ENCODE peak calls at places on chromosomes 3 and 15, in nine cellular contexts. One of them, this sample, is unnamed.

GRCh38 chr15:83208357-83208661 is 686 bp upstream of the HDGFL3 start:
- DNase-seq in pancreas: no peak
- DNase-seq in psoas muscle: no peak
- DNase-seq in H1: no peak
- DNase-seq in breast epithelium: no peak
- DNase-seq in cardiac fibroblast: no peak
- DNase-seq in CD4-positive, CD25-positive, alpha-beta regulatory T cell: no peak
- DNase-seq in hepatocyte: no peak
- DNase-seq in fibroblast of lung: peak; percentile 29
- DNase-seq in this sample: no peak

GRCh38 chr3:174330303-174330702 is 528.8 kb upstream of the NAALADL2 start:
- DNase-seq in pancreas: no peak
- DNase-seq in psoas muscle: no peak
- DNase-seq in H1: no peak
- DNase-seq in breast epithelium: no peak
- DNase-seq in cardiac fibroblast: peak; percentile 81
- DNase-seq in CD4-positive, CD25-positive, alpha-beta regulatory T cell: no peak
- DNase-seq in hepatocyte: no peak
- DNase-seq in fibroblast of lung: peak; percentile 65
- DNase-seq in this sample: no peak

GRCh38 chr3:128518587-128519490 is 25.8 kb upstream of the GATA2 start:
- DNase-seq in pancreas: no peak
- DNase-seq in psoas muscle: no peak
- DNase-seq in H1: no peak
- DNase-seq in breast epithelium: no peak
- DNase-seq in cardiac fibroblast: no peak
- DNase-seq in CD4-positive, CD25-positive, alpha-beta regulatory T cell: no peak
- DNase-seq in hepatocyte: no peak
- DNase-seq in fibroblast of lung: no peak
- DNase-seq in this sample: no peak

GRCh38 chr3:141246224-141246957 is 14.8 kb downstream of the PXYLP1 start:
- DNase-seq in pancreas: peak; percentile 48
- DNase-seq in psoas muscle: no peak
- DNase-seq in H1: no peak
- DNase-seq in breast epithelium: no peak
- DNase-seq in cardiac fibroblast: no peak
- DNase-seq in CD4-positive, CD25-positive, alpha-beta regulatory T cell: no peak
- DNase-seq in hepatocyte: no peak
- DNase-seq in fibroblast of lung: no peak
- DNase-seq in this sample: no peak

GRCh38 chr3:8851703-8852102 is 82.3 kb upstream of the OXTR start:
- DNase-seq in pancreas: no peak
- DNase-seq in psoas muscle: no peak
- DNase-seq in H1: no peak
- DNase-seq in breast epithelium: no peak
- DNase-seq in cardiac fibroblast: peak; percentile 17
- DNase-seq in CD4-positive, CD25-positive, alpha-beta regulatory T cell: no peak
- DNase-seq in hepatocyte: peak; percentile 26
- DNase-seq in fibroblast of lung: peak; percentile 82
- DNase-seq in this sample: no peak

GRCh38 chr15:38325290-38325990 is 72.8 kb downstream of the SPRED1 start:
- DNase-seq in pancreas: no peak
- DNase-seq in psoas muscle: no peak
- DNase-seq in H1: no peak
- DNase-seq in breast epithelium: no peak
- DNase-seq in cardiac fibroblast: no peak
- DNase-seq in CD4-positive, CD25-positive, alpha-beta regulatory T cell: no peak
- DNase-seq in hepatocyte: no peak
- DNase-seq in fibroblast of lung: peak; percentile 20
- DNase-seq in this sample: no peak

GRCh38 chr15:53197426-53197839 is 407.3 kb upstream of the ONECUT1 start:
- DNase-seq in pancreas: peak; percentile 64
- DNase-seq in psoas muscle: peak; percentile 41
- DNase-seq in H1: peak; percentile 73
- DNase-seq in breast epithelium: no peak
- DNase-seq in cardiac fibroblast: peak; percentile 49
- DNase-seq in CD4-positive, CD25-positive, alpha-beta regulatory T cell: no peak
- DNase-seq in hepatocyte: peak; percentile 83
- DNase-seq in fibroblast of lung: peak; percentile 32
- DNase-seq in this sample: peak; percentile 84

GRCh38 chr3:125602752-125603649 is 7.7 kb upstream of the OSBPL11 start:
- DNase-seq in pancreas: no peak
- DNase-seq in psoas muscle: no peak
- DNase-seq in H1: no peak
- DNase-seq in breast epithelium: no peak
- DNase-seq in cardiac fibroblast: peak; percentile 74
- DNase-seq in CD4-positive, CD25-positive, alpha-beta regulatory T cell: no peak
- DNase-seq in hepatocyte: no peak
- DNase-seq in fibroblast of lung: peak; percentile 57
- DNase-seq in this sample: no peak

GRCh38 chr3:8802256-8802655 is 32.8 kb upstream of the OXTR start:
- DNase-seq in pancreas: no peak
- DNase-seq in psoas muscle: no peak
- DNase-seq in H1: no peak
- DNase-seq in breast epithelium: no peak
- DNase-seq in cardiac fibroblast: no peak
- DNase-seq in CD4-positive, CD25-positive, alpha-beta regulatory T cell: no peak
- DNase-seq in hepatocyte: no peak
- DNase-seq in fibroblast of lung: no peak
- DNase-seq in this sample: no peak

GRCh38 chr3:24741506-24741905 is 246.9 kb upstream of the THRB start:
- DNase-seq in pancreas: no peak
- DNase-seq in psoas muscle: no peak
- DNase-seq in H1: no peak
- DNase-seq in breast epithelium: no peak
- DNase-seq in cardiac fibroblast: no peak
- DNase-seq in CD4-positive, CD25-positive, alpha-beta regulatory T cell: no peak
- DNase-seq in hepatocyte: no peak
- DNase-seq in fibroblast of lung: no peak
- DNase-seq in this sample: no peak

GRCh38 chr3:55903680-55904079 is 416.6 kb upstream of the WNT5A start:
- DNase-seq in pancreas: no peak
- DNase-seq in psoas muscle: no peak
- DNase-seq in H1: no peak
- DNase-seq in breast epithelium: no peak
- DNase-seq in cardiac fibroblast: no peak
- DNase-seq in CD4-positive, CD25-positive, alpha-beta regulatory T cell: no peak
- DNase-seq in hepatocyte: no peak
- DNase-seq in fibroblast of lung: no peak
- DNase-seq in this sample: no peak

GRCh38 chr3:197490098-197490497 is 65.7 kb downstream of the BDH1 start:
- DNase-seq in pancreas: no peak
- DNase-seq in psoas muscle: no peak
- DNase-seq in H1: no peak
- DNase-seq in breast epithelium: no peak
- DNase-seq in cardiac fibroblast: peak; percentile 70
- DNase-seq in CD4-positive, CD25-positive, alpha-beta regulatory T cell: no peak
- DNase-seq in hepatocyte: peak; percentile 23
- DNase-seq in fibroblast of lung: peak; percentile 11
- DNase-seq in this sample: no peak

GRCh38 chr15:87362531-87362930 is 894.0 kb downstream of the NTRK3 start:
- DNase-seq in pancreas: no peak
- DNase-seq in psoas muscle: no peak
- DNase-seq in H1: no peak
- DNase-seq in breast epithelium: no peak
- DNase-seq in cardiac fibroblast: no peak
- DNase-seq in CD4-positive, CD25-positive, alpha-beta regulatory T cell: no peak
- DNase-seq in hepatocyte: no peak
- DNase-seq in fibroblast of lung: no peak
- DNase-seq in this sample: no peak

GRCh38 chr15:76865548-76865991 is 39.6 kb downstream of the SCAPER start:
- DNase-seq in pancreas: no peak
- DNase-seq in psoas muscle: no peak
- DNase-seq in H1: no peak
- DNase-seq in breast epithelium: no peak
- DNase-seq in cardiac fibroblast: no peak
- DNase-seq in CD4-positive, CD25-positive, alpha-beta regulatory T cell: no peak
- DNase-seq in hepatocyte: no peak
- DNase-seq in fibroblast of lung: no peak
- DNase-seq in this sample: no peak

GRCh38 chr15:76626611-76627010 is 278.5 kb downstream of the SCAPER start:
- DNase-seq in pancreas: no peak
- DNase-seq in psoas muscle: no peak
- DNase-seq in H1: no peak
- DNase-seq in breast epithelium: no peak
- DNase-seq in cardiac fibroblast: no peak
- DNase-seq in CD4-positive, CD25-positive, alpha-beta regulatory T cell: no peak
- DNase-seq in hepatocyte: no peak
- DNase-seq in fibroblast of lung: no peak
- DNase-seq in this sample: no peak

GRCh38 chr3:53329933-53330332 is 17.4 kb downstream of the DCP1A start:
- DNase-seq in pancreas: no peak
- DNase-seq in psoas muscle: no peak
- DNase-seq in H1: no peak
- DNase-seq in breast epithelium: no peak
- DNase-seq in cardiac fibroblast: no peak
- DNase-seq in CD4-positive, CD25-positive, alpha-beta regulatory T cell: no peak
- DNase-seq in hepatocyte: no peak
- DNase-seq in fibroblast of lung: no peak
- DNase-seq in this sample: no peak

GRCh38 chr3:15314276-15314675 is 18.1 kb downstream of the SH3BP5 start:
- DNase-seq in pancreas: no peak
- DNase-seq in psoas muscle: no peak
- DNase-seq in H1: no peak
- DNase-seq in breast epithelium: no peak
- DNase-seq in cardiac fibroblast: no peak
- DNase-seq in CD4-positive, CD25-positive, alpha-beta regulatory T cell: no peak
- DNase-seq in hepatocyte: no peak
- DNase-seq in fibroblast of lung: no peak
- DNase-seq in this sample: no peak

GRCh38 chr3:126539558-126540250 is 15.7 kb downstream of the CHST13 start:
- DNase-seq in pancreas: peak; percentile 8
- DNase-seq in psoas muscle: no peak
- DNase-seq in H1: no peak
- DNase-seq in breast epithelium: peak; percentile 14
- DNase-seq in cardiac fibroblast: no peak
- DNase-seq in CD4-positive, CD25-positive, alpha-beta regulatory T cell: no peak
- DNase-seq in hepatocyte: no peak
- DNase-seq in fibroblast of lung: no peak
- DNase-seq in this sample: peak; percentile 18

GRCh38 chr3:156761713-156762575 is 64.2 kb upstream of the LEKR1 start:
- DNase-seq in pancreas: no peak
- DNase-seq in psoas muscle: no peak
- DNase-seq in H1: no peak
- DNase-seq in breast epithelium: no peak
- DNase-seq in cardiac fibroblast: peak; percentile 36
- DNase-seq in CD4-positive, CD25-positive, alpha-beta regulatory T cell: no peak
- DNase-seq in hepatocyte: no peak
- DNase-seq in fibroblast of lung: peak; percentile 92
- DNase-seq in this sample: no peak

GRCh38 chr15:34724486-34724885 is 30.3 kb downstream of the GJD2 start:
- DNase-seq in pancreas: no peak
- DNase-seq in psoas muscle: no peak
- DNase-seq in H1: no peak
- DNase-seq in breast epithelium: no peak
- DNase-seq in cardiac fibroblast: no peak
- DNase-seq in CD4-positive, CD25-positive, alpha-beta regulatory T cell: no peak
- DNase-seq in hepatocyte: no peak
- DNase-seq in fibroblast of lung: no peak
- DNase-seq in this sample: no peak

GRCh38 chr15:90953947-90954711 is 555 bp upstream of the RCCD1 start:
- DNase-seq in pancreas: no peak
- DNase-seq in psoas muscle: no peak
- DNase-seq in H1: no peak
- DNase-seq in breast epithelium: no peak
- DNase-seq in cardiac fibroblast: no peak
- DNase-seq in CD4-positive, CD25-positive, alpha-beta regulatory T cell: no peak
- DNase-seq in hepatocyte: no peak
- DNase-seq in fibroblast of lung: no peak
- DNase-seq in this sample: no peak
- H3K4me3 ChIP-seq in pancreas: no peak overlapping the region
- H3K4me3 ChIP-seq in psoas muscle: peak overlapping the region; percentile 89
- H3K4me3 ChIP-seq in H1: no peak overlapping the region
- H3K4me3 ChIP-seq in breast epithelium: peak overlapping the region; percentile 79
- H3K4me3 ChIP-seq in cardiac fibroblast: no peak overlapping the region
- H3K4me3 ChIP-seq in CD4-positive, CD25-positive, alpha-beta regulatory T cell: peak overlapping the region; percentile 31
- H3K4me3 ChIP-seq in hepatocyte: no peak overlapping the region
- H3K4me3 ChIP-seq in fibroblast of lung: no peak overlapping the region
- H3K4me3 ChIP-seq in this sample: peak overlapping the region; percentile 67

DNA sequence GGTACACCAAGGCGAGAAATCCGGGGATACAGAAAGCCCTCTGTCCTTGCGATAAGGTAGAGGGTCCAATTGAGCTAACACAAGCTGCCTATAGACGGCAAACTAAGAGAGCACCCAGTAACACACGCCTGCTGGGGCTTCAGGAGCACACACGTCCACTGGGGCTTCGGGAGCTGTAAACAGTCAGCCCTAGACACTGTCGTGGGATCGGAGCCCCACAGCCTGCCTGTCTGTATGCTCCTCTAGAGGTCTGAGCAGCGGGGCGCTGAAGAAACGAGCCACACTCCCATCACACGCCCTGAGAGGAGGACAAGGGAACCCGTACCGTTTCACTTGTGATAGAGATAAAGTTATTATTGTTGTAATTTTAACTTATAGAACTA is 486 bp downstream of the SAMMSON start:
- DNase-seq in pancreas: no peak
- DNase-seq in psoas muscle: no peak
- DNase-seq in H1: no peak
- DNase-seq in breast epithelium: no peak
- DNase-seq in cardiac fibroblast: no peak
- DNase-seq in CD4-positive, CD25-positive, alpha-beta regulatory T cell: no peak
- DNase-seq in hepatocyte: no peak
- DNase-seq in fibroblast of lung: no peak
- DNase-seq in this sample: peak; percentile 49
- H3K4me3 ChIP-seq in pancreas: no peak overlapping the region
- H3K4me3 ChIP-seq in psoas muscle: no peak overlapping the region
- H3K4me3 ChIP-seq in H1: no peak overlapping the region
- H3K4me3 ChIP-seq in breast epithelium: no peak overlapping the region
- H3K4me3 ChIP-seq in cardiac fibroblast: no peak overlapping the region
- H3K4me3 ChIP-seq in CD4-positive, CD25-positive, alpha-beta regulatory T cell: no peak overlapping the region
- H3K4me3 ChIP-seq in hepatocyte: no peak overlapping the region
- H3K4me3 ChIP-seq in fibroblast of lung: no peak overlapping the region
- H3K4me3 ChIP-seq in this sample: no peak overlapping the region

DNA sequence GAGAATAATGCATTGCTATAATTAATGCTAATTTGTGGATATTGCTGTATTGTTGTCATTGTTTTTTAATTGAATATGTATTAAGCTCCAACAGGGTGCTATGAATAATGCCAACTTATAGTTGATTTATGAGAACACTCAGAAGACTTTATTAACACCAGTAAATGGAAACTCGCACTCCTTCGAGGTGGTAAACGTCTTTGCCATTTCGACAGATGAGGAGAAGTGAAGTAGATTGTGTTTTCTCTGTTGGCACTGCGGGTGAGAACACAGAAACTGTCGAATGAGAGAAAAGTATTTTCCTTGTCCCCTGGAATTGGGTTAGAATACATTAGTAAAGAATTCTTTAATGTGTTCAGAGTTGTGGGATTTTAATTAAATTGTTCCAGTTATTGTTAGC is 354.5 kb downstream of the LPP start:
- DNase-seq in pancreas: no peak
- DNase-seq in psoas muscle: no peak
- DNase-seq in H1: no peak
- DNase-seq in breast epithelium: no peak
- DNase-seq in cardiac fibroblast: no peak
- DNase-seq in CD4-positive, CD25-positive, alpha-beta regulatory T cell: no peak
- DNase-seq in hepatocyte: no peak
- DNase-seq in fibroblast of lung: no peak
- DNase-seq in this sample: no peak
- H3K4me3 ChIP-seq in pancreas: no peak overlapping the region
- H3K4me3 ChIP-seq in psoas muscle: no peak overlapping the region
- H3K4me3 ChIP-seq in H1: no peak overlapping the region
- H3K4me3 ChIP-seq in breast epithelium: no peak overlapping the region
- H3K4me3 ChIP-seq in cardiac fibroblast: no peak overlapping the region
- H3K4me3 ChIP-seq in CD4-positive, CD25-positive, alpha-beta regulatory T cell: no peak overlapping the region
- H3K4me3 ChIP-seq in hepatocyte: no peak overlapping the region
- H3K4me3 ChIP-seq in fibroblast of lung: no peak overlapping the region
- H3K4me3 ChIP-seq in this sample: no peak overlapping the region

GRCh38 chr15:89361451-89362202 is 27.0 kb upstream of the POLG start:
- DNase-seq in pancreas: peak; percentile 68
- DNase-seq in psoas muscle: peak; percentile 66
- DNase-seq in H1: no peak
- DNase-seq in breast epithelium: peak; percentile 63
- DNase-seq in cardiac fibroblast: peak; percentile 70
- DNase-seq in CD4-positive, CD25-positive, alpha-beta regulatory T cell: peak; percentile 56
- DNase-seq in hepatocyte: peak; percentile 89
- DNase-seq in fibroblast of lung: peak; percentile 64
- DNase-seq in this sample: peak; percentile 64
- H3K4me3 ChIP-seq in pancreas: no peak overlapping the region
- H3K4me3 ChIP-seq in psoas muscle: no peak overlapping the region
- H3K4me3 ChIP-seq in H1: no peak overlapping the region
- H3K4me3 ChIP-seq in breast epithelium: no peak overlapping the region
- H3K4me3 ChIP-seq in cardiac fibroblast: no peak overlapping the region
- H3K4me3 ChIP-seq in CD4-positive, CD25-positive, alpha-beta regulatory T cell: no peak overlapping the region
- H3K4me3 ChIP-seq in hepatocyte: no peak overlapping the region
- H3K4me3 ChIP-seq in fibroblast of lung: no peak overlapping the region
- H3K4me3 ChIP-seq in this sample: no peak overlapping the region